ENCODE peak calls at places on chromosomes 3 and 15, in four cellular contexts. J is activated CD8-positive, alpha-beta T cell treated with anti-CD3 and anti-CD28 coated beads, Interleukin-2, amount 10 ng/mL, durations not matched to agents 7 days and 5 days; P is stimulated activated effector memory CD8-positive, alpha-beta T cell treated with anti-CD3 and anti-CD28 coated beads, Interleukin-12 subunit alpha, Interleukin-12 subunit beta, amount 100 ng/mL, for 72 hours; G is aorta. W is an unnamed sample.

GRCh38 chr15:31325432-31325975 is 1.1 kb upstream of the KLF13 start:
- ATAC-seq in J (peak), P (no peak), G (peak), W (peak)

GRCh38 chr3:128369881-128370642 is 96.6 kb downstream of the DNAJB8 start:
- ATAC-seq in J (no peak), P (no peak), G (no peak), W (no peak)

GRCh38 chr3:162489853-162490252 is 993.2 kb downstream of the OTOL1 start:
- ATAC-seq in J (no peak), P (no peak), G (no peak), W (no peak)

GRCh38 chr3:155790272-155790918 is 15.7 kb downstream of the C3orf33 start:
- ATAC-seq in J (no peak), P (no peak), G (no peak), W (no peak)

GRCh38 chr3:35651888-35652287 is 12.6 kb downstream of the ARPP21 start:
- ATAC-seq in J (no peak), P (no peak), G (no peak), W (no peak)

GRCh38 chr3:171356251-171356650 is 104.0 kb downstream of the TNIK start:
- ATAC-seq in J (no peak), P (no peak), G (no peak), W (no peak)

GRCh38 chr15:85579011-85579701 is 198.8 kb downstream of the AKAP13 start:
- ATAC-seq in J (no peak), P (no peak), G (no peak), W (no peak)

GRCh38 chr3:73446467-73447110 is 178.2 kb downstream of the PDZRN3 start:
- ATAC-seq in J (no peak), P (no peak), G (no peak), W (no peak)

GRCh38 chr3:81910244-81910852 is 148.9 kb upstream of the GBE1 start:
- ATAC-seq in J (peak), P (no peak), G (no peak), W (no peak)

GRCh38 chr3:71530903-71531535 is 52.5 kb downstream of the FOXP1 start:
- ATAC-seq in J (no peak), P (no peak), G (no peak), W (no peak)

GRCh38 chr3:188242426-188243123 is 88.6 kb downstream of the LPP start:
- ATAC-seq in J (no peak), P (no peak), G (no peak), W (peak)

GRCh38 chr15:85581495-85581894 is 201.1 kb downstream of the AKAP13 start:
- ATAC-seq in J (peak), P (peak), G (peak), W (peak)

GRCh38 chr3:130621824-130622223 is 104.8 kb downstream of the COL6A6 start:
- ATAC-seq in J (no peak), P (no peak), G (no peak), W (no peak)

GRCh38 chr3:50408445-50408953 is 49.2 kb upstream of the TMEM115 start:
- ATAC-seq in J (no peak), P (no peak), G (no peak), W (no peak)

GRCh38 chr3:132247211-132247610 is 70.0 kb upstream of the ACP3 start:
- ATAC-seq in J (no peak), P (no peak), G (no peak), W (no peak)

W was measured in esophagus mucosa.